ENCODE peak calls at places on chromosome X, in ten cellular contexts. C is SK-N-SH, N is heart left ventricle, R is cardiac muscle cell, D is choroid plexus epithelial cell, O is WERI-Rb-1, B is right atrium auricular region, I is dorsolateral prefrontal cortex, Q is GM13977, M is fibroblast of the aortic adventitia. A is an unnamed sample.

GRCh38 chrX:23952401-23952800 is 44.6 kb downstream of the CXorf58 start:
- DNase-seq in C (no peak), Q (no peak), I (no peak), R (no peak), D (no peak), B (no peak), O (no peak), N (no peak), M (no peak), A (no peak)

GRCh38 chrX:103730746-103731508 is 20.2 kb downstream of the TMEM31 start:
- DNase-seq in R (no peak), C (no peak), Q (no peak), D (peak; percentile 94), I (no peak), N (peak; percentile 61), M (peak; percentile 87), B (peak; percentile 61), O (no peak), A (peak; percentile 81)

GRCh38 chrX:1719270-1719669 is 104.4 kb downstream of the ASMT start:
- DNase-seq in I (no peak), Q (no peak), N (no peak), M (no peak), R (no peak), D (no peak), O (no peak), C (no peak), B (no peak), A (no peak)

GRCh38 chrX:115616943-115617563 is 56.1 kb downstream of the PLS3 start:
- DNase-seq in R (no peak), D (peak; percentile 89), N (no peak), I (no peak), Q (peak; percentile 54), B (no peak), O (no peak), C (peak; percentile 3), M (peak; percentile 58), A (peak; percentile 80)

GRCh38 chrX:6852869-6853268 is 294.6 kb upstream of the STS start:
- DNase-seq in D (no peak), M (no peak), O (peak; percentile 30), Q (no peak), C (no peak), R (no peak), I (no peak), B (no peak), N (no peak), A (no peak)

GRCh38 chrX:45035071-45035470 is 162.1 kb downstream of the KDM6A start:
- DNase-seq in D (no peak), M (no peak), C (no peak), B (no peak), Q (no peak), R (no peak), I (no peak), O (no peak), N (no peak), A (no peak)

GRCh38 chrX:50813843-50814661 is at the start of gene SHROOM4:
- DNase-seq in Q (no peak), I (peak; percentile 68), N (peak; percentile 58), R (peak; percentile 33), C (peak; percentile 30), M (peak; percentile 19), O (no peak), B (peak; percentile 59), D (peak; percentile 64), A (no peak)

GRCh38 chrX:139969286-139969685 is 4.0 kb upstream of the CXorf66 start:
- DNase-seq in I (no peak), R (no peak), O (no peak), B (no peak), Q (no peak), D (no peak), M (no peak), N (no peak), C (no peak), A (no peak)

GRCh38 chrX:77412631-77413030 is 34.6 kb upstream of the FGF16 start:
- DNase-seq in B (no peak), C (no peak), N (no peak), D (no peak), R (no peak), I (no peak), M (no peak), O (no peak), Q (no peak), A (no peak)

GRCh38 chrX:11683057-11683456 is 17.3 kb upstream of the ARHGAP6 start:
- DNase-seq in D (no peak), B (no peak), R (no peak), Q (no peak), C (no peak), O (no peak), I (no peak), M (no peak), N (no peak), A (no peak)

GRCh38 chrX:48802813-48803261 is 970 bp downstream of the HDAC6 start:
- DNase-seq in I (no peak), B (no peak), R (no peak), N (no peak), D (peak; percentile 1), Q (no peak), C (no peak), O (no peak), M (no peak), A (no peak)

GRCh38 chrX:48800574-48801280 is 1.1 kb upstream of the HDAC6 start:
- DNase-seq in B (no peak), R (no peak), I (no peak), D (peak; percentile 0), M (no peak), N (no peak), O (peak; percentile 57), Q (no peak), C (no peak), A (no peak)

GRCh38 chrX:48802089-48802812 is 384 bp downstream of the HDAC6 start:
- DNase-seq in C (peak; percentile 72), O (peak; percentile 87), B (peak; percentile 84), N (peak; percentile 73), M (peak; percentile 68), D (peak; percentile 85), R (peak; percentile 85), Q (peak; percentile 74), I (no peak), A (peak; percentile 83)

GRCh38 chrX:48801281-48802088 is at the start of gene HDAC6:
- DNase-seq in Q (peak; percentile 90), I (peak; percentile 92), O (peak; percentile 96), B (peak; percentile 96), M (peak; percentile 98), C (peak; percentile 89), R (peak; percentile 96), N (peak; percentile 96), D (peak; percentile 99), A (peak; percentile 97)

DNA sequence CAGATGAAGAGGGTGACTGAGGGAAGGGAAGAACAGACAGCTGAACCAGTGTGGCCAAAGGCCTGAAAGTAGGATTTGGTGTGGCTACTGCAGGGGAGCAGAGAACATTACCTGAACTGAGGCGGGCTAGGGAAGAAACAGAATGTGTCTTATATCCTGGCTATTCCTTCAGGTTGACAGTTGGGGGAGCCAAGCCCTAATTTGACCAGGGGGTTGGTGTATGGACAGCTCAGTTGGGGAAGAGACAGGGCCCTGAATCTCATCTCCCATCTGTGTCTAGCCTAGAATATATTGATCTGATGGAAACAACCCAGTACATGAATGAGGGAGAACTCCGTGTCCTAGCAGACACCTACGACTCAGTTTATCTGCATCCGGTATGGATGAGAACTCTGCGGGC is 4.2 kb downstream of the HDAC6 start:
- DNase-seq in C (no peak), Q (no peak), I (no peak), O (no peak), R (no peak), D (peak; percentile 12), N (no peak), B (no peak), M (no peak), A (peak; percentile 2)
- TF ChIP-seq CTCF in C (no peak), Q (peak; percentile 23), I (no peak), O (no peak), R (no peak), D (peak; percentile 12), N (no peak), B (no peak), M (no peak), A (no peak)

GRCh38 chrX:87664381-87664780 is 146.8 kb downstream of the KLHL4 start:
- DNase-seq in B (no peak), Q (peak; percentile 7), D (peak; percentile 62), I (no peak), O (no peak), C (peak; percentile 2), M (peak; percentile 63), N (no peak), R (peak; percentile 59), A (peak; percentile 50)
- TF ChIP-seq CTCF in B (no peak), Q (peak; percentile 47), D (peak; percentile 42), I (peak; percentile 63), O (no peak), C (peak; percentile 69), M (peak; percentile 55), N (peak; percentile 62), R (peak; percentile 35), A (peak; percentile 50)

GRCh38 chrX:132071260-132071659 is 48.2 kb downstream of the STK26 start:
- DNase-seq in Q (no peak), B (no peak), R (peak; percentile 12), O (no peak), D (peak; percentile 27), I (no peak), N (no peak), M (peak; percentile 31), C (peak; percentile 10), A (peak; percentile 20)
- TF ChIP-seq CTCF in Q (no peak), B (no peak), R (peak; percentile 29), O (no peak), D (no peak), I (peak; percentile 47), N (peak; percentile 34), M (peak; percentile 36), C (peak; percentile 61), A (peak; percentile 19)

GRCh38 chrX:40327085-40327484 is 229.3 kb upstream of the BCOR start:
- DNase-seq in Q (no peak), R (no peak), I (no peak), N (no peak), O (no peak), C (no peak), M (no peak), D (no peak), B (no peak), A (no peak)

GRCh38 chrX:40326186-40326965 is 228.6 kb upstream of the BCOR start:
- DNase-seq in R (no peak), C (no peak), Q (no peak), O (no peak), M (peak; percentile 2), I (no peak), B (no peak), N (no peak), D (no peak), A (no peak)

GRCh38 chrX:40320819-40321218 is 223.1 kb upstream of the BCOR start:
- DNase-seq in M (no peak), B (no peak), C (no peak), O (no peak), N (no peak), I (no peak), Q (no peak), D (no peak), R (no peak), A (no peak)

GRCh38 chrX:40325161-40325560 is 227.4 kb upstream of the BCOR start:
- DNase-seq in B (no peak), C (no peak), M (no peak), D (no peak), R (no peak), I (no peak), N (no peak), O (no peak), Q (no peak), A (no peak)

DNA sequence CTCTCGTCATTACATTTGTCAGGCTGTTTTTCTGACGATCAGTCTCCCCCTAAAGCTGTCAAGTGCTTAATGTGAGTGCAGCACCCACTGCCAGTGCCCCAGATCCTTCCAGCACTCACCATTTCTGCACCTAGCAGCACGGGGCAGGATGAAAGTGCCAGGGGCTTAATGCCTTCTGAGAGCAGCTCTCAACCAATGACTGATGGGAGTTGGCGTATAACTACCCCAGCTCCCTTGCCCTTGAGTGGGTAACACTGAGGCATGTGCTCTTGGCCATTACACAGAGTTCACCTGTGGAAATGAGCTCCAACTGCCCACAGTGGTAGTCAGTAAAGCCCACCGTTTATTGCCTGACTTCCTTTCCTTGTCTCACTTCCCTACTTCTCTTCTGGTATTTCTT is 226.2 kb upstream of the BCOR start:
- DNase-seq in O (no peak), R (no peak), C (no peak), D (no peak), Q (no peak), I (no peak), B (no peak), N (no peak), M (no peak), A (no peak)
- TF ChIP-seq CTCF in O (no peak), R (no peak), C (no peak), D (no peak), Q (no peak), I (no peak), B (no peak), N (no peak), M (no peak), A (no peak)

A was measured in MCF 10A.